ENCODE peak calls at places on chromosomes 13 and 19, in five cellular contexts. A, Y, T, U and K are unnamed samples.

GRCh38 chr13:27338816-27339215 is 68.2 kb downstream of the RASL11A start:
- DNase-seq in A (no peak), Y (peak; percentile 19), T (peak; percentile 81), U (no peak), K (no peak)

GRCh38 chr13:99376132-99376531 is 68.9 kb upstream of the GPR183 start:
- DNase-seq in A (no peak), Y (no peak), T (peak; percentile 38), U (no peak), K (no peak)

GRCh38 chr19:19508217-19508616 is 7.1 kb downstream of the TSSK6 start:
- DNase-seq in A (no peak), Y (no peak), T (no peak), U (no peak), K (no peak)

GRCh38 chr13:99812611-99813010 is 159.0 kb downstream of the ZIC5 start:
- DNase-seq in A (no peak), Y (no peak), T (no peak), U (no peak), K (no peak)

GRCh38 chr13:75867718-75868117 is 231.6 kb downstream of the LMO7 start:
- DNase-seq in A (no peak), Y (no peak), T (no peak), U (no peak), K (no peak)

GRCh38 chr19:10808937-10809655 is 26.9 kb downstream of the TMED1 start:
- DNase-seq in A (no peak), Y (peak; percentile 46), T (no peak), U (no peak), K (no peak)

GRCh38 chr13:51397262-51397933 is 55.4 kb downstream of the INTS6 start:
- DNase-seq in A (peak; percentile 24), Y (no peak), T (peak; percentile 48), U (no peak), K (no peak)

GRCh38 chr19:34351382-34351802 is 13.6 kb upstream of the GPI start:
- DNase-seq in A (no peak), Y (no peak), T (no peak), U (no peak), K (no peak)

GRCh38 chr19:44278181-44278690 is 18.6 kb downstream of the ZNF233 start:
- DNase-seq in A (no peak), Y (no peak), T (no peak), U (no peak), K (no peak)

GRCh38 chr19:38544569-38545315 is 73.0 kb downstream of the MAP4K1 start:
- DNase-seq in A (no peak), Y (no peak), T (no peak), U (no peak), K (no peak)

GRCh38 chr13:51557423-51557822 is 26.8 kb upstream of the WDFY2 start:
- DNase-seq in A (no peak), Y (no peak), T (no peak), U (no peak), K (no peak)

GRCh38 chr13:23615677-23616076 is 45.5 kb downstream of the TNFRSF19 start:
- DNase-seq in A (no peak), Y (no peak), T (no peak), U (no peak), K (no peak)

GRCh38 chr19:21202865-21203494 is 61.1 kb downstream of the ZNF431 start:
- DNase-seq in A (no peak), Y (peak; percentile 28), T (peak; percentile 75), U (no peak), K (no peak)

GRCh38 chr13:41603917-41604316 is 146.6 kb downstream of the RGCC start:
- DNase-seq in A (no peak), Y (peak; percentile 3), T (no peak), U (no peak), K (no peak)

GRCh38 chr19:2266183-2266993 is 10.2 kb upstream of the JSRP1 start:
- DNase-seq in A (peak; percentile 73), Y (peak; percentile 63), T (no peak), U (peak; percentile 94), K (peak; percentile 40)

GRCh38 chr19:13998426-13998825 is 7.7 kb downstream of the RFX1 start:
- DNase-seq in A (no peak), Y (no peak), T (no peak), U (no peak), K (no peak)

GRCh38 chr13:76798037-76798436 is 88.2 kb downstream of the KCTD12 start:
- DNase-seq in A (no peak), Y (no peak), T (no peak), U (no peak), K (no peak)

GRCh38 chr19:40650749-40651305 is 39.6 kb downstream of the NUMBL start:
- DNase-seq in A (no peak), Y (no peak), T (no peak), U (no peak), K (no peak)

GRCh38 chr19:56727731-56728130 is 56.2 kb upstream of the ZNF835 start:
- DNase-seq in A (no peak), Y (no peak), T (no peak), U (no peak), K (peak; percentile 47)

GRCh38 chr19:33456076-33456844 is 65.3 kb downstream of the PEPD start:
- DNase-seq in A (no peak), Y (no peak), T (no peak), U (peak; percentile 4), K (no peak)